ENCODE peak calls at places on chromosomes 13 and 19, in four cellular contexts. W is neural progenitor cell, P is PC-3, J is sigmoid colon. D is an unnamed sample.

GRCh38 chr13:113654591-113655357 is 3.2 kb downstream of the ATP4B start:
- DNase-seq in J (peak), P (no peak), W (no peak), D (no peak)

GRCh38 chr19:47377208-47377701 is 28.1 kb downstream of the DHX34 start:
- DNase-seq in W (no peak), J (peak), P (no peak), D (no peak)

GRCh38 chr19:19548915-19549537 is 11.0 kb downstream of the CILP2 start:
- DNase-seq in P (no peak), J (no peak), W (no peak), D (no peak)

GRCh38 chr13:40063278-40063698 is 407.8 kb downstream of the COG6 start:
- DNase-seq in P (no peak), J (no peak), W (no peak), D (no peak)

GRCh38 chr13:50672025-50672424 is 171.5 kb downstream of the DLEU7 start:
- DNase-seq in W (no peak), J (no peak), P (peak), D (peak)

GRCh38 chr13:36925603-36926002 is 5.6 kb upstream of the SMAD9 start:
- DNase-seq in P (no peak), J (no peak), W (no peak), D (no peak)

GRCh38 chr19:644789-645188 is 5.1 kb downstream of the FGF22 start:
- DNase-seq in P (no peak), J (no peak), W (no peak), D (no peak)

GRCh38 chr13:111371720-111372119 is 51.3 kb downstream of the TEX29 start:
- DNase-seq in W (no peak), J (no peak), P (no peak), D (no peak)

GRCh38 chr19:15379996-15380647 is 535 bp upstream of the AKAP8 start:
- DNase-seq in W (no peak), P (peak), J (peak), D (peak)

GRCh38 chr13:43516401-43516826 is 270.4 kb downstream of the ENOX1 start:
- DNase-seq in J (peak), P (no peak), W (no peak), D (no peak)

GRCh38 chr13:52353116-52353718 is 52.8 kb downstream of the THSD1 start:
- DNase-seq in P (no peak), J (no peak), W (no peak), D (peak)

GRCh38 chr13:45936621-45937020 is 85.1 kb upstream of the SIAH3 start:
- DNase-seq in J (no peak), P (no peak), W (no peak), D (no peak)

GRCh38 chr19:49820125-49820524 is 2.0 kb downstream of the MED25 start:
- DNase-seq in W (no peak), P (no peak), J (no peak), D (no peak)

DNA sequence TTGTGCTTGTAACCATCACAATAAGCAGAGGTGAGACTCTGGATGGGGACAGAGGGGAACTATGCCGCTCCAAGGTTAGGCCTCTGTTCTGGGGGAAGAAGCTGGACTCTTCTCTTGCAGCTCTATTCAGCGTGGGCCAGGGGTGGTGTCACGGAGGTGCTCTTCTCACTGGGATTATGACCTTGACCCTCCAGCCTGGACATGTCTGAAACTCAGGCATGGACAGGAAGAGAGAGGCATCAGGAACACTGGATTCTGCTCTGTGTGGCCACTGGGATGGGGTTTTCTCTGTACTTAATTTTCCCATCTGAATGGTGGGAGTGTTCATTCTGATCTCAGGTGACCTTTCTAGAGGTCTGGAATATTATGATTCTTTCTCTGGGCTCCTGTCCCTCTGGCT is 7.6 kb downstream of the MEGF8 start:
- DNase-seq in J (no peak), P (no peak), W (no peak), D (no peak)
- TF ChIP-seq CTCF in J (no peak), P (no peak), W (no peak), D (no peak)

GRCh38 chr19:10105241-10106099 is 692 bp upstream of the PPAN start:
- DNase-seq in J (no peak), P (no peak), W (no peak), D (no peak)
- H3K27ac ChIP-seq in J (peak), P (no peak), W (no peak), D (no peak)

GRCh38 chr19:38245826-38246498 is 10.2 kb downstream of the PPP1R14A start:
- DNase-seq in P (no peak), W (no peak), J (no peak), D (no peak)

GRCh38 chr19:38247126-38247525 is 9.0 kb downstream of the PPP1R14A start:
- DNase-seq in W (no peak), P (no peak), J (no peak), D (no peak)

GRCh38 chr19:38239816-38240215 is 15.8 kb upstream of the DPF1 start:
- DNase-seq in P (no peak), W (no peak), J (no peak), D (no peak)

GRCh38 chr19:38247734-38248268 is 8.4 kb downstream of the PPP1R14A start:
- DNase-seq in W (no peak), J (no peak), P (no peak), D (no peak)

DNA sequence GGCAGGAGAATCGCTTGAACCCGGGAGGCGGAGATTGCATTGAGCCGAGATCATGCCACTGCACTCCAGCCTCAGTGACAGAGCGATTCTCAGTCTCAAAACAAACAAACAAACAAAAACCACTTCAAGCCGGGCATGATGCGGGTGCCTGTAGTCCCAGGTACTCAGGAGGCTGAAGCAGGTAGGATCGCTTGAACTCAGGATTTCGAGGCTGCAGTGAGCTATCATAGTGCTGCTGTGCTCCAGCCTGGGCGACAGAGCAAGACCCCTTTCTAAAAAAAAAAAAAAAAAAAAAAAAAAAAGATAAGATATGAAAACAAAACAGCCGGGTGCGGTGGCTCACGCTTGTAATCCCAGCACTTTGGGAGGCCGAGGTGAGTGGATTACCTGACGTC is 12.9 kb downstream of the PPP1R14A start:
- DNase-seq in W (no peak), P (no peak), J (no peak), D (no peak)
- H3K4me3 ChIP-seq in W (no peak), P (peak), J (no peak), D (no peak)

GRCh38 chr13:73549717-73550116 is 490.9 kb downstream of the KLF5 start:
- DNase-seq in W (no peak), J (no peak), P (no peak), D (no peak)

GRCh38 chr13:73547239-73547638 is 488.4 kb downstream of the KLF5 start:
- DNase-seq in J (no peak), W (no peak), P (no peak), D (peak)

GRCh38 chr13:73542446-73542845 is 483.6 kb downstream of the KLF5 start:
- DNase-seq in P (peak), J (no peak), W (no peak), D (peak)

GRCh38 chr13:73548444-73548843 is 489.6 kb downstream of the KLF5 start:
- DNase-seq in P (no peak), W (no peak), J (no peak), D (no peak)

DNA sequence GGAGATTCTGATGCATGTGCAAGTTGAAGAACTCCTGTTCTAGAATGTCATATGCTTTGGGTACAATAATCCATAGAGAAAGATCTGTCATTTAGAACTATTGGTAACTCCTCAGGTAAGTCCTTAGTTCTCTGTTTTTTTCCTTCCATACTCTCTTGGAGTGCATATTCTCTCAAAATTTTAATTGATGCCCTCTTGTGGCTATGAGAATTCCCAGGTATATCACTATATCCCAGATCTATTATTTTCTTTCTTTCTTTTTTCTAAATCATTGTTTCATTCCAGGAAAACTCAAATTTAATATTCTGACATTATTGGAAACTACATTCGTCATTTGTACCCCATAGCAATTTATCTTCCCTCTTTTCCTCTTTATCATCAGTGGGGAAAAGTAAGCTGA is 485.4 kb downstream of the KLF5 start:
- DNase-seq in J (no peak), P (peak), W (no peak), D (no peak)
- TF ChIP-seq CTCF in J (no peak), P (peak), W (no peak), D (peak)

DNA sequence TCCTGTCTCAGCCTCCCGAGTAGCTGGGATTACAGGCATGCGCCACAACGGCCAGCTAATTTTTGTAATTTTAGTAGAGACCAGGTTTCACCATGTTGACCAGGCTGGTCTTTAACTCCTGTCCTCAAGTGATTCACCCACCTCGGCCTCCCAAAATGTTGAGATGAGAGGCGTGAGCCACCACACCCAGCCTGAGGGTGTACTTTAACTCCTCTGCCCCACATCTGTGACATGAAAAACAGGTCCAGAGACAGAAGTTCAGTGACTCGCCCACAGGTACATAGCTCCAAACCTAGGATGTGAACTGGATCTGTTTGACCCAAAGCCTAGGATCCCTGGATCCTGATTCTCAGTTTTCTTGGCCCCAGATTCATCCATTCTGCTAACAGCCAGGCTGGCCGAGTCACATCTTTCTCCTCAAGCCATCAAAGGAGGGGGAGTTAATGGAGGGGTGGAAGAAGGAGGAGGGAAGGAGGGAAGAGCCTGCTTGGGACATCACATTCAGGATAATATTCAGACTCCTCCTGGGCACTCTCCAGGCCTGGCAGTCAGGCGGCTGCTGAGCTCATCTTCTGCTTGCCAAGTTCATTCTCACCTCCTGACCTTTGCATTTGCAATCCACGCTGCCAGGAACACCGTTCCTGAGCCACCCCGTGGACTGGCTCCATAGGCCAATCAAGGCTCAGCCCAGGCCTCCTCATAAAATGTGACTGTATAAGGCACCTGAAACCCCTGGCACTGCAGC is 3.1 kb downstream of the SPC24 start:
- DNase-seq in W (no peak), P (peak), J (peak), D (peak)
- H3K27ac ChIP-seq in W (no peak), P (peak), J (peak), D (no peak)